ENCODE peak calls at places on chromosomes 5 and 9, in five cellular contexts. O is stimulated activated CD8-positive, alpha-beta memory T cell treated with anti-CD3 and anti-CD28 coated beads, Interleukin-15, amount 100 ng/mL, for 24 hours; Z is NCI-H2081; P is NT2/D1; N is stimulated activated CD4-positive, alpha-beta T cell treated with anti-CD3 and anti-CD28 coated beads, Interleukin-12 subunit alpha, Interleukin-12 subunit beta, amount 100 ng/mL, for 4 hours. Y is an unnamed sample.

GRCh38 chr5:149174847-149175234 is 33.5 kb downstream of the ABLIM3 start:
- DNase-seq in N (no peak), Z (no peak), O (no peak), P (no peak), Y (no peak)

GRCh38 chr5:92313385-92313784 is 930.3 kb upstream of the ARRDC3 start:
- DNase-seq in P (no peak), N (no peak), O (no peak), Z (no peak), Y (no peak)

GRCh38 chr5:41967401-41967800 is 42.3 kb downstream of the FBXO4 start:
- DNase-seq in N (no peak), Z (no peak), P (no peak), O (no peak), Y (no peak)

GRCh38 chr9:102403514-102403913 is 591.6 kb upstream of the CYLC2 start:
- DNase-seq in P (no peak), Z (no peak), O (no peak), N (no peak), Y (no peak)

GRCh38 chr9:87639949-87640348 is 86.0 kb upstream of the CTSL start:
- DNase-seq in N (no peak), Z (no peak), O (no peak), P (no peak), Y (no peak)

GRCh38 chr9:75962186-75963036 is 71.9 kb downstream of the PCSK5 start:
- DNase-seq in N (no peak), Z (peak), O (no peak), P (no peak), Y (no peak)

GRCh38 chr5:7047862-7048261 is 334.6 kb downstream of the TENT4A start:
- DNase-seq in Z (peak), P (no peak), O (no peak), N (no peak), Y (no peak)

GRCh38 chr5:127820910-127821553 is 117.8 kb downstream of the CCDC192 start:
- DNase-seq in Z (no peak), N (no peak), P (no peak), O (no peak), Y (no peak)

GRCh38 chr9:116942593-116943061 is 255.5 kb downstream of the TRIM32 start:
- DNase-seq in O (no peak), N (no peak), P (no peak), Z (no peak), Y (no peak)

GRCh38 chr9:21801683-21802417 is 586 bp upstream of the MTAP start:
- DNase-seq in P (peak), Z (peak), N (no peak), O (no peak), Y (peak)

GRCh38 chr5:59358497-59358896 is 535.0 kb downstream of the PDE4D start:
- DNase-seq in O (no peak), P (no peak), Z (no peak), N (no peak), Y (no peak)

GRCh38 chr5:141326088-141326854 is 4.0 kb upstream of the PCDHGA1 start:
- DNase-seq in P (no peak), N (peak), O (peak), Z (peak), Y (no peak)

GRCh38 chr5:178163772-178164735 is 10.4 kb upstream of the NHP2 start:
- DNase-seq in O (peak), N (peak), Z (peak), P (peak), Y (peak)